ENCODE peak calls at places on chromosome 20, in eight cellular contexts. One of them, this sample, is unnamed.

GRCh38 chr20:50274570-50275430 is 84.2 kb downstream of the CEBPB start:
- DNase-seq in stimulated activated CD4-positive, alpha-beta T cell treated with anti-CD3 and anti-CD28 coated beads, Interleukin-2, amount 100 ng/mL, for 48 hours: no peak
- DNase-seq in stimulated activated CD8-positive, alpha-beta memory T cell treated with anti-CD3 and anti-CD28 coated beads, Interleukin-2, amount 100 ng/mL, for 1 hour: no peak
- DNase-seq in AML-193: peak
- DNase-seq in KBM-7: no peak
- DNase-seq in NCI-H774: no peak
- DNase-seq in activated T-cell treated with anti-CD3 and anti-CD28 coated beads, Interleukin-2, amount 50 U/mL, for 24 hours: no peak
- DNase-seq in activated naive CD4-positive, alpha-beta T cell treated with anti-CD3 and anti-CD28 coated beads, Interleukin-2, amount 50 U/mL, for 16 hours: no peak
- DNase-seq in this sample: peak

GRCh38 chr20:17680836-17681740 is 954 bp downstream of the RRBP1 start:
- DNase-seq in stimulated activated CD8-positive, alpha-beta memory T cell treated with anti-CD3 and anti-CD28 coated beads, Interleukin-2, amount 100 ng/mL, for 1 hour: peak
- DNase-seq in AML-193: peak
- DNase-seq in activated T-cell treated with anti-CD3 and anti-CD28 coated beads, Interleukin-2, amount 50 U/mL, for 24 hours: peak
- DNase-seq in activated naive CD4-positive, alpha-beta T cell treated with anti-CD3 and anti-CD28 coated beads, Interleukin-2, amount 50 U/mL, for 16 hours: peak
- DNase-seq in stimulated activated CD4-positive, alpha-beta T cell treated with anti-CD3 and anti-CD28 coated beads, Interleukin-2, amount 100 ng/mL, for 48 hours: peak
- DNase-seq in NCI-H774: peak
- DNase-seq in KBM-7: peak
- DNase-seq in this sample: peak

GRCh38 chr20:54173653-54174451 is at the start of gene CYP24A1:
- DNase-seq in AML-193: no peak
- DNase-seq in KBM-7: no peak
- DNase-seq in stimulated activated CD8-positive, alpha-beta memory T cell treated with anti-CD3 and anti-CD28 coated beads, Interleukin-2, amount 100 ng/mL, for 1 hour: no peak
- DNase-seq in activated T-cell treated with anti-CD3 and anti-CD28 coated beads, Interleukin-2, amount 50 U/mL, for 24 hours: no peak
- DNase-seq in activated naive CD4-positive, alpha-beta T cell treated with anti-CD3 and anti-CD28 coated beads, Interleukin-2, amount 50 U/mL, for 16 hours: no peak
- DNase-seq in stimulated activated CD4-positive, alpha-beta T cell treated with anti-CD3 and anti-CD28 coated beads, Interleukin-2, amount 100 ng/mL, for 48 hours: no peak
- DNase-seq in NCI-H774: no peak
- DNase-seq in this sample: no peak

GRCh38 chr20:24370249-24370648 is 99.2 kb upstream of the SYNDIG1 start:
- DNase-seq in AML-193: no peak
- DNase-seq in KBM-7: no peak
- DNase-seq in stimulated activated CD4-positive, alpha-beta T cell treated with anti-CD3 and anti-CD28 coated beads, Interleukin-2, amount 100 ng/mL, for 48 hours: no peak
- DNase-seq in activated T-cell treated with anti-CD3 and anti-CD28 coated beads, Interleukin-2, amount 50 U/mL, for 24 hours: no peak
- DNase-seq in activated naive CD4-positive, alpha-beta T cell treated with anti-CD3 and anti-CD28 coated beads, Interleukin-2, amount 50 U/mL, for 16 hours: no peak
- DNase-seq in stimulated activated CD8-positive, alpha-beta memory T cell treated with anti-CD3 and anti-CD28 coated beads, Interleukin-2, amount 100 ng/mL, for 1 hour: no peak
- DNase-seq in NCI-H774: no peak
- DNase-seq in this sample: no peak

GRCh38 chr20:64164123-64164836 is at the start of gene MYT1:
- DNase-seq in activated naive CD4-positive, alpha-beta T cell treated with anti-CD3 and anti-CD28 coated beads, Interleukin-2, amount 50 U/mL, for 16 hours: no peak
- DNase-seq in AML-193: no peak
- DNase-seq in stimulated activated CD8-positive, alpha-beta memory T cell treated with anti-CD3 and anti-CD28 coated beads, Interleukin-2, amount 100 ng/mL, for 1 hour: no peak
- DNase-seq in KBM-7: no peak
- DNase-seq in NCI-H774: peak
- DNase-seq in activated T-cell treated with anti-CD3 and anti-CD28 coated beads, Interleukin-2, amount 50 U/mL, for 24 hours: no peak
- DNase-seq in stimulated activated CD4-positive, alpha-beta T cell treated with anti-CD3 and anti-CD28 coated beads, Interleukin-2, amount 100 ng/mL, for 48 hours: no peak
- DNase-seq in this sample: no peak

GRCh38 chr20:4167261-4168004 is 152.1 kb upstream of the RNF24 start:
- DNase-seq in activated naive CD4-positive, alpha-beta T cell treated with anti-CD3 and anti-CD28 coated beads, Interleukin-2, amount 50 U/mL, for 16 hours: no peak
- DNase-seq in KBM-7: no peak
- DNase-seq in activated T-cell treated with anti-CD3 and anti-CD28 coated beads, Interleukin-2, amount 50 U/mL, for 24 hours: no peak
- DNase-seq in NCI-H774: no peak
- DNase-seq in stimulated activated CD4-positive, alpha-beta T cell treated with anti-CD3 and anti-CD28 coated beads, Interleukin-2, amount 100 ng/mL, for 48 hours: no peak
- DNase-seq in AML-193: no peak
- DNase-seq in stimulated activated CD8-positive, alpha-beta memory T cell treated with anti-CD3 and anti-CD28 coated beads, Interleukin-2, amount 100 ng/mL, for 1 hour: no peak
- DNase-seq in this sample: peak

GRCh38 chr20:35515949-35516645 is 13.4 kb downstream of the C20orf173 start:
- DNase-seq in stimulated activated CD8-positive, alpha-beta memory T cell treated with anti-CD3 and anti-CD28 coated beads, Interleukin-2, amount 100 ng/mL, for 1 hour: no peak
- DNase-seq in activated T-cell treated with anti-CD3 and anti-CD28 coated beads, Interleukin-2, amount 50 U/mL, for 24 hours: no peak
- DNase-seq in AML-193: no peak
- DNase-seq in KBM-7: no peak
- DNase-seq in NCI-H774: no peak
- DNase-seq in stimulated activated CD4-positive, alpha-beta T cell treated with anti-CD3 and anti-CD28 coated beads, Interleukin-2, amount 100 ng/mL, for 48 hours: no peak
- DNase-seq in activated naive CD4-positive, alpha-beta T cell treated with anti-CD3 and anti-CD28 coated beads, Interleukin-2, amount 50 U/mL, for 16 hours: no peak
- DNase-seq in this sample: no peak

GRCh38 chr20:5364136-5364821 is 47.5 kb upstream of the PROKR2 start:
- DNase-seq in NCI-H774: no peak
- DNase-seq in activated T-cell treated with anti-CD3 and anti-CD28 coated beads, Interleukin-2, amount 50 U/mL, for 24 hours: no peak
- DNase-seq in KBM-7: no peak
- DNase-seq in stimulated activated CD4-positive, alpha-beta T cell treated with anti-CD3 and anti-CD28 coated beads, Interleukin-2, amount 100 ng/mL, for 48 hours: no peak
- DNase-seq in stimulated activated CD8-positive, alpha-beta memory T cell treated with anti-CD3 and anti-CD28 coated beads, Interleukin-2, amount 100 ng/mL, for 1 hour: no peak
- DNase-seq in AML-193: no peak
- DNase-seq in activated naive CD4-positive, alpha-beta T cell treated with anti-CD3 and anti-CD28 coated beads, Interleukin-2, amount 50 U/mL, for 16 hours: no peak
- DNase-seq in this sample: no peak

GRCh38 chr20:41287327-41287726 is 30.2 kb downstream of the ZHX3 start:
- DNase-seq in stimulated activated CD4-positive, alpha-beta T cell treated with anti-CD3 and anti-CD28 coated beads, Interleukin-2, amount 100 ng/mL, for 48 hours: no peak
- DNase-seq in activated T-cell treated with anti-CD3 and anti-CD28 coated beads, Interleukin-2, amount 50 U/mL, for 24 hours: no peak
- DNase-seq in NCI-H774: no peak
- DNase-seq in AML-193: no peak
- DNase-seq in KBM-7: no peak
- DNase-seq in activated naive CD4-positive, alpha-beta T cell treated with anti-CD3 and anti-CD28 coated beads, Interleukin-2, amount 50 U/mL, for 16 hours: no peak
- DNase-seq in stimulated activated CD8-positive, alpha-beta memory T cell treated with anti-CD3 and anti-CD28 coated beads, Interleukin-2, amount 100 ng/mL, for 1 hour: no peak
- DNase-seq in this sample: no peak

GRCh38 chr20:44720617-44720993 is 5.4 kb downstream of the CCN5 start:
- DNase-seq in activated naive CD4-positive, alpha-beta T cell treated with anti-CD3 and anti-CD28 coated beads, Interleukin-2, amount 50 U/mL, for 16 hours: no peak
- DNase-seq in KBM-7: no peak
- DNase-seq in AML-193: no peak
- DNase-seq in stimulated activated CD8-positive, alpha-beta memory T cell treated with anti-CD3 and anti-CD28 coated beads, Interleukin-2, amount 100 ng/mL, for 1 hour: no peak
- DNase-seq in stimulated activated CD4-positive, alpha-beta T cell treated with anti-CD3 and anti-CD28 coated beads, Interleukin-2, amount 100 ng/mL, for 48 hours: no peak
- DNase-seq in activated T-cell treated with anti-CD3 and anti-CD28 coated beads, Interleukin-2, amount 50 U/mL, for 24 hours: no peak
- DNase-seq in NCI-H774: no peak
- DNase-seq in this sample: no peak

GRCh38 chr20:10982692-10983091 is 308.9 kb upstream of the JAG1 start:
- DNase-seq in activated naive CD4-positive, alpha-beta T cell treated with anti-CD3 and anti-CD28 coated beads, Interleukin-2, amount 50 U/mL, for 16 hours: no peak
- DNase-seq in activated T-cell treated with anti-CD3 and anti-CD28 coated beads, Interleukin-2, amount 50 U/mL, for 24 hours: no peak
- DNase-seq in stimulated activated CD8-positive, alpha-beta memory T cell treated with anti-CD3 and anti-CD28 coated beads, Interleukin-2, amount 100 ng/mL, for 1 hour: no peak
- DNase-seq in NCI-H774: no peak
- DNase-seq in KBM-7: no peak
- DNase-seq in AML-193: no peak
- DNase-seq in stimulated activated CD4-positive, alpha-beta T cell treated with anti-CD3 and anti-CD28 coated beads, Interleukin-2, amount 100 ng/mL, for 48 hours: no peak
- DNase-seq in this sample: peak

GRCh38 chr20:57261488-57262243 is 4.8 kb downstream of the BMP7 start:
- DNase-seq in NCI-H774: no peak
- DNase-seq in KBM-7: no peak
- DNase-seq in stimulated activated CD4-positive, alpha-beta T cell treated with anti-CD3 and anti-CD28 coated beads, Interleukin-2, amount 100 ng/mL, for 48 hours: no peak
- DNase-seq in activated naive CD4-positive, alpha-beta T cell treated with anti-CD3 and anti-CD28 coated beads, Interleukin-2, amount 50 U/mL, for 16 hours: no peak
- DNase-seq in stimulated activated CD8-positive, alpha-beta memory T cell treated with anti-CD3 and anti-CD28 coated beads, Interleukin-2, amount 100 ng/mL, for 1 hour: no peak
- DNase-seq in AML-193: no peak
- DNase-seq in activated T-cell treated with anti-CD3 and anti-CD28 coated beads, Interleukin-2, amount 50 U/mL, for 24 hours: no peak
- DNase-seq in this sample: no peak

GRCh38 chr20:10137032-10137431 is 81.6 kb upstream of the SNAP25 start:
- DNase-seq in AML-193: no peak
- DNase-seq in activated T-cell treated with anti-CD3 and anti-CD28 coated beads, Interleukin-2, amount 50 U/mL, for 24 hours: no peak
- DNase-seq in stimulated activated CD4-positive, alpha-beta T cell treated with anti-CD3 and anti-CD28 coated beads, Interleukin-2, amount 100 ng/mL, for 48 hours: no peak
- DNase-seq in stimulated activated CD8-positive, alpha-beta memory T cell treated with anti-CD3 and anti-CD28 coated beads, Interleukin-2, amount 100 ng/mL, for 1 hour: no peak
- DNase-seq in activated naive CD4-positive, alpha-beta T cell treated with anti-CD3 and anti-CD28 coated beads, Interleukin-2, amount 50 U/mL, for 16 hours: no peak
- DNase-seq in KBM-7: no peak
- DNase-seq in NCI-H774: no peak
- DNase-seq in this sample: no peak

GRCh38 chr20:21529863-21530262 is 16.0 kb upstream of the NKX2-2 start:
- DNase-seq in activated T-cell treated with anti-CD3 and anti-CD28 coated beads, Interleukin-2, amount 50 U/mL, for 24 hours: no peak
- DNase-seq in stimulated activated CD8-positive, alpha-beta memory T cell treated with anti-CD3 and anti-CD28 coated beads, Interleukin-2, amount 100 ng/mL, for 1 hour: no peak
- DNase-seq in activated naive CD4-positive, alpha-beta T cell treated with anti-CD3 and anti-CD28 coated beads, Interleukin-2, amount 50 U/mL, for 16 hours: no peak
- DNase-seq in NCI-H774: peak
- DNase-seq in KBM-7: no peak
- DNase-seq in AML-193: no peak
- DNase-seq in stimulated activated CD4-positive, alpha-beta T cell treated with anti-CD3 and anti-CD28 coated beads, Interleukin-2, amount 100 ng/mL, for 48 hours: no peak
- DNase-seq in this sample: no peak

GRCh38 chr20:9068896-9069663 is at the start of gene PLCB4:
- DNase-seq in NCI-H774: peak
- DNase-seq in AML-193: no peak
- DNase-seq in KBM-7: no peak
- DNase-seq in stimulated activated CD8-positive, alpha-beta memory T cell treated with anti-CD3 and anti-CD28 coated beads, Interleukin-2, amount 100 ng/mL, for 1 hour: no peak
- DNase-seq in activated naive CD4-positive, alpha-beta T cell treated with anti-CD3 and anti-CD28 coated beads, Interleukin-2, amount 50 U/mL, for 16 hours: no peak
- DNase-seq in stimulated activated CD4-positive, alpha-beta T cell treated with anti-CD3 and anti-CD28 coated beads, Interleukin-2, amount 100 ng/mL, for 48 hours: no peak
- DNase-seq in activated T-cell treated with anti-CD3 and anti-CD28 coated beads, Interleukin-2, amount 50 U/mL, for 24 hours: no peak
- DNase-seq in this sample: peak

GRCh38 chr20:5719861-5720401 is 30.3 kb upstream of the SHLD1 start:
- DNase-seq in NCI-H774: peak
- DNase-seq in activated naive CD4-positive, alpha-beta T cell treated with anti-CD3 and anti-CD28 coated beads, Interleukin-2, amount 50 U/mL, for 16 hours: no peak
- DNase-seq in stimulated activated CD4-positive, alpha-beta T cell treated with anti-CD3 and anti-CD28 coated beads, Interleukin-2, amount 100 ng/mL, for 48 hours: no peak
- DNase-seq in AML-193: no peak
- DNase-seq in stimulated activated CD8-positive, alpha-beta memory T cell treated with anti-CD3 and anti-CD28 coated beads, Interleukin-2, amount 100 ng/mL, for 1 hour: no peak
- DNase-seq in activated T-cell treated with anti-CD3 and anti-CD28 coated beads, Interleukin-2, amount 50 U/mL, for 24 hours: no peak
- DNase-seq in KBM-7: no peak
- DNase-seq in this sample: no peak

GRCh38 chr20:48433178-48433577 is 394.6 kb downstream of the PREX1 start:
- DNase-seq in NCI-H774: no peak
- DNase-seq in stimulated activated CD4-positive, alpha-beta T cell treated with anti-CD3 and anti-CD28 coated beads, Interleukin-2, amount 100 ng/mL, for 48 hours: no peak
- DNase-seq in activated T-cell treated with anti-CD3 and anti-CD28 coated beads, Interleukin-2, amount 50 U/mL, for 24 hours: no peak
- DNase-seq in activated naive CD4-positive, alpha-beta T cell treated with anti-CD3 and anti-CD28 coated beads, Interleukin-2, amount 50 U/mL, for 16 hours: no peak
- DNase-seq in KBM-7: no peak
- DNase-seq in AML-193: no peak
- DNase-seq in stimulated activated CD8-positive, alpha-beta memory T cell treated with anti-CD3 and anti-CD28 coated beads, Interleukin-2, amount 100 ng/mL, for 1 hour: no peak
- DNase-seq in this sample: no peak

GRCh38 chr20:44053046-44053445 is 133.9 kb downstream of the JPH2 start:
- DNase-seq in AML-193: no peak
- DNase-seq in activated naive CD4-positive, alpha-beta T cell treated with anti-CD3 and anti-CD28 coated beads, Interleukin-2, amount 50 U/mL, for 16 hours: no peak
- DNase-seq in activated T-cell treated with anti-CD3 and anti-CD28 coated beads, Interleukin-2, amount 50 U/mL, for 24 hours: peak
- DNase-seq in stimulated activated CD8-positive, alpha-beta memory T cell treated with anti-CD3 and anti-CD28 coated beads, Interleukin-2, amount 100 ng/mL, for 1 hour: no peak
- DNase-seq in NCI-H774: no peak
- DNase-seq in stimulated activated CD4-positive, alpha-beta T cell treated with anti-CD3 and anti-CD28 coated beads, Interleukin-2, amount 100 ng/mL, for 48 hours: no peak
- DNase-seq in KBM-7: no peak
- DNase-seq in this sample: no peak

GRCh38 chr20:59676126-59676876 is 72.0 kb downstream of the PHACTR3 start:
- DNase-seq in NCI-H774: no peak
- DNase-seq in KBM-7: no peak
- DNase-seq in stimulated activated CD8-positive, alpha-beta memory T cell treated with anti-CD3 and anti-CD28 coated beads, Interleukin-2, amount 100 ng/mL, for 1 hour: no peak
- DNase-seq in activated naive CD4-positive, alpha-beta T cell treated with anti-CD3 and anti-CD28 coated beads, Interleukin-2, amount 50 U/mL, for 16 hours: no peak
- DNase-seq in activated T-cell treated with anti-CD3 and anti-CD28 coated beads, Interleukin-2, amount 50 U/mL, for 24 hours: no peak
- DNase-seq in stimulated activated CD4-positive, alpha-beta T cell treated with anti-CD3 and anti-CD28 coated beads, Interleukin-2, amount 100 ng/mL, for 48 hours: no peak
- DNase-seq in AML-193: no peak
- DNase-seq in this sample: no peak

GRCh38 chr20:62804632-62805364 is at the start of gene OGFR:
- DNase-seq in stimulated activated CD8-positive, alpha-beta memory T cell treated with anti-CD3 and anti-CD28 coated beads, Interleukin-2, amount 100 ng/mL, for 1 hour: peak
- DNase-seq in AML-193: peak
- DNase-seq in activated naive CD4-positive, alpha-beta T cell treated with anti-CD3 and anti-CD28 coated beads, Interleukin-2, amount 50 U/mL, for 16 hours: peak
- DNase-seq in activated T-cell treated with anti-CD3 and anti-CD28 coated beads, Interleukin-2, amount 50 U/mL, for 24 hours: peak
- DNase-seq in stimulated activated CD4-positive, alpha-beta T cell treated with anti-CD3 and anti-CD28 coated beads, Interleukin-2, amount 100 ng/mL, for 48 hours: peak
- DNase-seq in KBM-7: no peak
- DNase-seq in NCI-H774: peak
- DNase-seq in this sample: peak

GRCh38 chr20:50067461-50067860 is 45.5 kb downstream of the UBE2V1 start:
- DNase-seq in activated T-cell treated with anti-CD3 and anti-CD28 coated beads, Interleukin-2, amount 50 U/mL, for 24 hours: no peak
- DNase-seq in stimulated activated CD8-positive, alpha-beta memory T cell treated with anti-CD3 and anti-CD28 coated beads, Interleukin-2, amount 100 ng/mL, for 1 hour: no peak
- DNase-seq in activated naive CD4-positive, alpha-beta T cell treated with anti-CD3 and anti-CD28 coated beads, Interleukin-2, amount 50 U/mL, for 16 hours: no peak
- DNase-seq in stimulated activated CD4-positive, alpha-beta T cell treated with anti-CD3 and anti-CD28 coated beads, Interleukin-2, amount 100 ng/mL, for 48 hours: no peak
- DNase-seq in KBM-7: no peak
- DNase-seq in NCI-H774: no peak
- DNase-seq in AML-193: no peak
- DNase-seq in this sample: no peak

GRCh38 chr20:37796121-37796520 is 102.3 kb downstream of the CTNNBL1 start:
- DNase-seq in KBM-7: no peak
- DNase-seq in activated naive CD4-positive, alpha-beta T cell treated with anti-CD3 and anti-CD28 coated beads, Interleukin-2, amount 50 U/mL, for 16 hours: no peak
- DNase-seq in stimulated activated CD8-positive, alpha-beta memory T cell treated with anti-CD3 and anti-CD28 coated beads, Interleukin-2, amount 100 ng/mL, for 1 hour: no peak
- DNase-seq in stimulated activated CD4-positive, alpha-beta T cell treated with anti-CD3 and anti-CD28 coated beads, Interleukin-2, amount 100 ng/mL, for 48 hours: no peak
- DNase-seq in NCI-H774: no peak
- DNase-seq in activated T-cell treated with anti-CD3 and anti-CD28 coated beads, Interleukin-2, amount 50 U/mL, for 24 hours: no peak
- DNase-seq in AML-193: no peak
- DNase-seq in this sample: no peak

GRCh38 chr20:8545212-8545611 is 413.1 kb downstream of the PLCB1 start:
- DNase-seq in KBM-7: no peak
- DNase-seq in stimulated activated CD4-positive, alpha-beta T cell treated with anti-CD3 and anti-CD28 coated beads, Interleukin-2, amount 100 ng/mL, for 48 hours: no peak
- DNase-seq in activated naive CD4-positive, alpha-beta T cell treated with anti-CD3 and anti-CD28 coated beads, Interleukin-2, amount 50 U/mL, for 16 hours: no peak
- DNase-seq in NCI-H774: no peak
- DNase-seq in activated T-cell treated with anti-CD3 and anti-CD28 coated beads, Interleukin-2, amount 50 U/mL, for 24 hours: no peak
- DNase-seq in AML-193: no peak
- DNase-seq in stimulated activated CD8-positive, alpha-beta memory T cell treated with anti-CD3 and anti-CD28 coated beads, Interleukin-2, amount 100 ng/mL, for 1 hour: no peak
- DNase-seq in this sample: no peak

GRCh38 chr20:32285621-32286334 is 8.3 kb downstream of the KIF3B start:
- DNase-seq in NCI-H774: no peak
- DNase-seq in stimulated activated CD8-positive, alpha-beta memory T cell treated with anti-CD3 and anti-CD28 coated beads, Interleukin-2, amount 100 ng/mL, for 1 hour: peak
- DNase-seq in AML-193: no peak
- DNase-seq in activated T-cell treated with anti-CD3 and anti-CD28 coated beads, Interleukin-2, amount 50 U/mL, for 24 hours: peak
- DNase-seq in KBM-7: peak
- DNase-seq in activated naive CD4-positive, alpha-beta T cell treated with anti-CD3 and anti-CD28 coated beads, Interleukin-2, amount 50 U/mL, for 16 hours: peak
- DNase-seq in stimulated activated CD4-positive, alpha-beta T cell treated with anti-CD3 and anti-CD28 coated beads, Interleukin-2, amount 100 ng/mL, for 48 hours: peak
- DNase-seq in this sample: no peak

GRCh38 chr20:63091901-63092659 is 85.3 kb upstream of the BHLHE23 start:
- DNase-seq in NCI-H774: no peak
- DNase-seq in activated T-cell treated with anti-CD3 and anti-CD28 coated beads, Interleukin-2, amount 50 U/mL, for 24 hours: peak
- DNase-seq in stimulated activated CD8-positive, alpha-beta memory T cell treated with anti-CD3 and anti-CD28 coated beads, Interleukin-2, amount 100 ng/mL, for 1 hour: no peak
- DNase-seq in activated naive CD4-positive, alpha-beta T cell treated with anti-CD3 and anti-CD28 coated beads, Interleukin-2, amount 50 U/mL, for 16 hours: peak
- DNase-seq in stimulated activated CD4-positive, alpha-beta T cell treated with anti-CD3 and anti-CD28 coated beads, Interleukin-2, amount 100 ng/mL, for 48 hours: no peak
- DNase-seq in AML-193: no peak
- DNase-seq in KBM-7: no peak
- DNase-seq in this sample: peak

GRCh38 chr20:44976698-44977097 is 10.4 kb downstream of the STK4 start:
- DNase-seq in stimulated activated CD4-positive, alpha-beta T cell treated with anti-CD3 and anti-CD28 coated beads, Interleukin-2, amount 100 ng/mL, for 48 hours: no peak
- DNase-seq in stimulated activated CD8-positive, alpha-beta memory T cell treated with anti-CD3 and anti-CD28 coated beads, Interleukin-2, amount 100 ng/mL, for 1 hour: no peak
- DNase-seq in activated T-cell treated with anti-CD3 and anti-CD28 coated beads, Interleukin-2, amount 50 U/mL, for 24 hours: no peak
- DNase-seq in NCI-H774: no peak
- DNase-seq in AML-193: no peak
- DNase-seq in activated naive CD4-positive, alpha-beta T cell treated with anti-CD3 and anti-CD28 coated beads, Interleukin-2, amount 50 U/mL, for 16 hours: no peak
- DNase-seq in KBM-7: no peak
- DNase-seq in this sample: no peak